ENCODE peak calls at places on chromosomes 12 and 14, in seven cellular contexts. O is uterus; J is stimulated activated CD4-positive, alpha-beta T cell treated with anti-CD3 and anti-CD28 coated beads, Interleukin-15, amount 100 ng/mL, for 1 hour; M is glutamatergic neuron; Z is left ventricle myocardium inferior; N is Calu3; E is central memory CD4-positive, alpha-beta T cell. S is an unnamed sample.

GRCh38 chr14:99138999-99139865 is 132.8 kb downstream of the BCL11B start:
- DNase-seq in O (no peak), J (no peak), M (no peak), Z (no peak), N (no peak), E (no peak), S (no peak)

GRCh38 chr14:67137744-67138371 is 51.4 kb upstream of the GARIN2 start:
- DNase-seq in O (no peak), J (no peak), M (no peak), Z (no peak), N (no peak), E (no peak), S (no peak)

GRCh38 chr12:95231190-95231589 is 13.6 kb downstream of the VEZT start:
- DNase-seq in O (no peak), J (no peak), M (no peak), Z (no peak), N (no peak), E (no peak), S (no peak)

GRCh38 chr14:51774209-51774608 is 86.2 kb upstream of the GNG2 start:
- DNase-seq in O (no peak), J (no peak), M (no peak), Z (no peak), N (no peak), E (no peak), S (no peak)

GRCh38 chr12:11894890-11895289 is 175.8 kb upstream of the BCL2L14 start:
- DNase-seq in O (no peak), J (no peak), M (no peak), Z (no peak), N (no peak), E (no peak), S (no peak)

GRCh38 chr14:96676161-96676560 is 121.0 kb upstream of the VRK1 start:
- DNase-seq in O (no peak), J (no peak), M (no peak), Z (no peak), N (no peak), E (no peak), S (no peak)

GRCh38 chr12:34598352-34598827 is 576.1 kb downstream of the ALG10 start:
- DNase-seq in O (peak), J (no peak), M (no peak), Z (no peak), N (no peak), E (no peak), S (no peak)

GRCh38 chr14:105026033-105026785 is 5.3 kb upstream of the CDCA4 start:
- DNase-seq in O (no peak), J (no peak), M (no peak), Z (no peak), N (no peak), E (no peak), S (no peak)

GRCh38 chr12:46500673-46501072 is 128.1 kb upstream of the SLC38A2 start:
- DNase-seq in O (no peak), J (no peak), M (no peak), Z (no peak), N (no peak), E (no peak), S (no peak)

GRCh38 chr12:70645494-70646317 is 8.5 kb upstream of the PTPRB start:
- DNase-seq in O (no peak), J (no peak), M (no peak), Z (peak), N (peak), E (no peak), S (peak)

GRCh38 chr12:129750426-129750825 is 153.4 kb downstream of the TMEM132D start:
- DNase-seq in O (no peak), J (no peak), M (no peak), Z (no peak), N (no peak), E (no peak), S (no peak)

GRCh38 chr12:100528471-100529139 is 44.9 kb upstream of the GAS2L3 start:
- DNase-seq in O (no peak), J (no peak), M (no peak), Z (no peak), N (no peak), E (no peak), S (no peak)

GRCh38 chr12:92608418-92609091 is 94.2 kb upstream of the PLEKHG7 start:
- DNase-seq in O (no peak), J (no peak), M (no peak), Z (no peak), N (peak), E (no peak), S (no peak)

GRCh38 chr12:50764861-50765324 is 992 bp downstream of the ATF1 start:
- DNase-seq in O (no peak), J (peak), M (no peak), Z (no peak), N (no peak), E (peak), S (peak)

GRCh38 chr14:90675399-90675798 is 140.8 kb downstream of the TTC7B start:
- DNase-seq in O (no peak), J (no peak), M (no peak), Z (no peak), N (no peak), E (no peak), S (no peak)

GRCh38 chr12:66755727-66756395 is 77.0 kb upstream of the GRIP1 start:
- DNase-seq in O (no peak), J (no peak), M (no peak), Z (no peak), N (no peak), E (no peak), S (no peak)

GRCh38 chr14:90087433-90087832 is 25.6 kb downstream of the KCNK13 start:
- DNase-seq in O (no peak), J (no peak), M (no peak), Z (peak), N (no peak), E (no peak), S (no peak)

S was measured in stimulated activated CD8-positive, alpha-beta memory T cell treated with anti-CD3 and anti-CD28 coated beads, Interleukin-7, amount 100 ng/mL, for 1 hour.